ENCODE peak calls at places on chromosome 22, in nine cellular contexts. C is stimulated activated CD8-positive, alpha-beta memory T cell treated with anti-CD3 and anti-CD28 coated beads, Interleukin-7, amount 100 ng/mL, for 24 hours; B is stimulated activated CD4-positive, alpha-beta T cell treated with anti-CD3 and anti-CD28 coated beads, Interleukin-4, amount 100 ng/mL, for 24 hours; D is T follicular helper cell; U is BJ; M is NCI-H460; G is substantia nigra; K is activated T-helper 1 cell treated with Interleukin-2 at 50 U/mL for 16 hours; J is NCI-H1105 treated with DMSO at 0.1 percent for 48 hours. L is an unnamed sample.

GRCh38 chr22:23282089-23282501 is 101.8 kb downstream of the BCR start:
- DNase-seq in K (no peak), D (no peak), G (peak; percentile 52), J (no peak), U (no peak), B (no peak), M (peak; percentile 70), C (no peak), L (peak; percentile 57)

GRCh38 chr22:36323182-36323854 is 64.4 kb downstream of the MYH9 start:
- DNase-seq in M (no peak), B (no peak), K (no peak), C (no peak), J (no peak), U (no peak), G (no peak), D (no peak), L (peak; percentile 37)

GRCh38 chr22:20864186-20864908 is 5.5 kb downstream of the SNAP29 start:
- DNase-seq in B (no peak), C (no peak), G (no peak), K (no peak), J (no peak), M (no peak), U (no peak), D (no peak), L (no peak)

GRCh38 chr22:36940676-36941075 is 27.2 kb downstream of the CSF2RB start:
- DNase-seq in G (no peak), U (no peak), C (no peak), D (no peak), B (no peak), M (no peak), J (no peak), K (no peak), L (no peak)

GRCh38 chr22:20405931-20406685 is 12.2 kb downstream of the ZNF74 start:
- DNase-seq in B (no peak), J (no peak), U (no peak), G (no peak), M (no peak), K (no peak), D (no peak), C (no peak), L (no peak)

GRCh38 chr22:37244114-37244921 is at the start of gene RAC2:
- DNase-seq in U (no peak), M (no peak), C (peak; percentile 83), B (peak; percentile 90), G (no peak), J (no peak), K (peak; percentile 83), D (peak; percentile 77), L (peak; percentile 70)

GRCh38 chr22:37627091-37627490 is 12.4 kb upstream of the SH3BP1 start:
- DNase-seq in M (no peak), C (no peak), U (no peak), G (no peak), B (no peak), K (no peak), D (no peak), J (no peak), L (peak; percentile 53)

GRCh38 chr22:23219787-23220484 is 39.6 kb downstream of the BCR start:
- DNase-seq in U (no peak), D (no peak), C (peak; percentile 26), J (no peak), M (no peak), G (no peak), B (peak; percentile 66), K (peak; percentile 31), L (peak; percentile 53)

GRCh38 chr22:47575291-47575690 is 812.8 kb downstream of the TBC1D22A start:
- DNase-seq in B (no peak), M (no peak), U (no peak), J (no peak), C (no peak), G (no peak), D (no peak), K (no peak), L (no peak)

GRCh38 chr22:22748297-22748743 is 103.9 kb downstream of the GGTLC2 start:
- DNase-seq in D (no peak), U (no peak), B (peak; percentile 45), G (no peak), J (peak; percentile 5), C (no peak), M (peak; percentile 7), K (no peak), L (peak; percentile 45)

GRCh38 chr22:35580351-35581022 is 36.6 kb downstream of the MB start:
- DNase-seq in B (no peak), G (no peak), K (no peak), C (no peak), M (no peak), J (no peak), U (no peak), D (no peak), L (no peak)

GRCh38 chr22:16955678-16956210 is 52.3 kb downstream of the GAB4 start:
- DNase-seq in B (no peak), J (peak; percentile 15), D (no peak), K (no peak), G (no peak), U (no peak), C (no peak), M (no peak), L (no peak)

GRCh38 chr22:25749420-25750169 is 7.6 kb downstream of the MYO18B start:
- DNase-seq in B (peak; percentile 35), J (no peak), G (no peak), D (no peak), K (no peak), C (no peak), M (no peak), U (no peak), L (no peak)

GRCh38 chr22:21816787-21817496 is 50.5 kb downstream of the MAPK1 start:
- DNase-seq in J (no peak), K (no peak), D (peak; percentile 14), U (peak; percentile 90), G (no peak), B (peak; percentile 21), C (no peak), M (peak; percentile 8), L (peak; percentile 84)